ENCODE peak calls at places on chromosome 22, in five cellular contexts. One of them, this sample, is unnamed.

GRCh38 chr22:31233001-31233400 is 20.9 kb downstream of the LIMK2 start:
- DNase-seq in GM23338: no peak
- DNase-seq in GM23248: no peak
- DNase-seq in fibroblast of lung: no peak
- DNase-seq in DND-41: no peak
- DNase-seq in this sample: no peak

GRCh38 chr22:31947296-31947695 is 3.0 kb downstream of the YWHAH start:
- DNase-seq in GM23338: no peak
- DNase-seq in GM23248: no peak
- DNase-seq in fibroblast of lung: no peak
- DNase-seq in DND-41: peak
- DNase-seq in this sample: peak

GRCh38 chr22:32082331-32082730 is 39.3 kb downstream of the SLC5A1 start:
- DNase-seq in GM23338: no peak
- DNase-seq in GM23248: no peak
- DNase-seq in fibroblast of lung: no peak
- DNase-seq in DND-41: no peak
- DNase-seq in this sample: no peak

GRCh38 chr22:29319072-29319471 is 3.6 kb upstream of the RASL10A start:
- DNase-seq in GM23338: no peak
- DNase-seq in GM23248: no peak
- DNase-seq in fibroblast of lung: no peak
- DNase-seq in DND-41: no peak
- DNase-seq in this sample: no peak

GRCh38 chr22:36405671-36406070 is 17.9 kb upstream of the MYH9 start:
- DNase-seq in GM23338: no peak
- DNase-seq in GM23248: peak
- DNase-seq in fibroblast of lung: peak
- DNase-seq in DND-41: peak
- DNase-seq in this sample: peak

GRCh38 chr22:44383652-44384562 is 71.2 kb upstream of the SHISAL1 start:
- DNase-seq in GM23338: no peak
- DNase-seq in GM23248: no peak
- DNase-seq in fibroblast of lung: no peak
- DNase-seq in DND-41: no peak
- DNase-seq in this sample: no peak

GRCh38 chr22:41248314-41248713 is 7.6 kb upstream of the CHADL start:
- DNase-seq in GM23338: no peak
- DNase-seq in GM23248: no peak
- DNase-seq in fibroblast of lung: no peak
- DNase-seq in DND-41: no peak
- DNase-seq in this sample: no peak

GRCh38 chr22:42177891-42178336 is 47.3 kb upstream of the CYP2D6 start:
- DNase-seq in GM23338: no peak
- DNase-seq in GM23248: no peak
- DNase-seq in fibroblast of lung: no peak
- DNase-seq in DND-41: no peak
- DNase-seq in this sample: no peak

GRCh38 chr22:36277482-36278291 is 24.8 kb downstream of the APOL1 start:
- DNase-seq in GM23338: peak
- DNase-seq in GM23248: peak
- DNase-seq in fibroblast of lung: peak
- DNase-seq in DND-41: peak
- DNase-seq in this sample: peak

GRCh38 chr22:40426671-40427070 is 56.3 kb downstream of the SGSM3 start:
- DNase-seq in GM23338: no peak
- DNase-seq in GM23248: peak
- DNase-seq in fibroblast of lung: peak
- DNase-seq in DND-41: no peak
- DNase-seq in this sample: no peak

GRCh38 chr22:48397531-48398180 is 1430.0 kb downstream of the BRD1 start:
- DNase-seq in GM23338: no peak
- DNase-seq in GM23248: no peak
- DNase-seq in fibroblast of lung: no peak
- DNase-seq in DND-41: no peak
- DNase-seq in this sample: no peak

GRCh38 chr22:17109113-17109865 is 11.9 kb downstream of the TMEM121B start:
- DNase-seq in GM23338: no peak
- DNase-seq in GM23248: no peak
- DNase-seq in fibroblast of lung: no peak
- DNase-seq in DND-41: no peak
- DNase-seq in this sample: no peak

GRCh38 chr22:28002181-28002700 is 83.2 kb upstream of the PITPNB start:
- DNase-seq in GM23338: no peak
- DNase-seq in GM23248: peak
- DNase-seq in fibroblast of lung: no peak
- DNase-seq in DND-41: no peak
- DNase-seq in this sample: no peak

GRCh38 chr22:38866399-38867123 is 5.5 kb downstream of the CBX6 start:
- DNase-seq in GM23338: peak
- DNase-seq in GM23248: no peak
- DNase-seq in fibroblast of lung: no peak
- DNase-seq in DND-41: no peak
- DNase-seq in this sample: no peak

GRCh38 chr22:45341503-45341902 is 31.8 kb downstream of the FAM118A start:
- DNase-seq in GM23338: no peak
- DNase-seq in GM23248: no peak
- DNase-seq in fibroblast of lung: no peak
- DNase-seq in DND-41: peak
- DNase-seq in this sample: no peak

GRCh38 chr22:44445307-44445680 is 52.7 kb downstream of the RTL6 start:
- DNase-seq in GM23338: no peak
- DNase-seq in GM23248: no peak
- DNase-seq in fibroblast of lung: no peak
- DNase-seq in DND-41: no peak
- DNase-seq in this sample: no peak

GRCh38 chr22:41478891-41479521 is 10.1 kb downstream of the ACO2 start:
- DNase-seq in GM23338: no peak
- DNase-seq in GM23248: peak
- DNase-seq in fibroblast of lung: peak
- DNase-seq in DND-41: no peak
- DNase-seq in this sample: no peak

GRCh38 chr22:28800308-28801041 is at the start of gene XBP1:
- DNase-seq in GM23338: peak
- DNase-seq in GM23248: peak
- DNase-seq in fibroblast of lung: peak
- DNase-seq in DND-41: peak
- DNase-seq in this sample: peak

GRCh38 chr22:39367040-39367439 is 17.2 kb downstream of the SYNGR1 start:
- DNase-seq in GM23338: no peak
- DNase-seq in GM23248: no peak
- DNase-seq in fibroblast of lung: no peak
- DNase-seq in DND-41: no peak
- DNase-seq in this sample: no peak

GRCh38 chr22:42288791-42289190 is 18.3 kb upstream of the TCF20 start:
- DNase-seq in GM23338: no peak
- DNase-seq in GM23248: no peak
- DNase-seq in fibroblast of lung: no peak
- DNase-seq in DND-41: no peak
- DNase-seq in this sample: no peak

GRCh38 chr22:36506637-36507517 is at the start of gene FOXRED2:
- DNase-seq in GM23338: peak
- DNase-seq in GM23248: peak
- DNase-seq in fibroblast of lung: peak
- DNase-seq in DND-41: peak
- DNase-seq in this sample: peak

GRCh38 chr22:36741204-36741793 is 34.6 kb downstream of the IFT27 start:
- DNase-seq in GM23338: peak
- DNase-seq in GM23248: peak
- DNase-seq in fibroblast of lung: peak
- DNase-seq in DND-41: peak
- DNase-seq in this sample: peak

GRCh38 chr22:42066133-42066761 is 4.4 kb downstream of the NAGA start:
- DNase-seq in GM23338: no peak
- DNase-seq in GM23248: no peak
- DNase-seq in fibroblast of lung: no peak
- DNase-seq in DND-41: no peak
- DNase-seq in this sample: no peak

GRCh38 chr22:46618667-46619066 is 1.5 kb upstream of the GRAMD4 start:
- DNase-seq in GM23338: no peak
- DNase-seq in GM23248: no peak
- DNase-seq in fibroblast of lung: no peak
- DNase-seq in DND-41: no peak
- DNase-seq in this sample: no peak

GRCh38 chr22:46620588-46621242 is 529 bp downstream of the GRAMD4 start:
- DNase-seq in GM23338: peak
- DNase-seq in GM23248: no peak
- DNase-seq in fibroblast of lung: no peak
- DNase-seq in DND-41: no peak
- DNase-seq in this sample: no peak

GRCh38 chr22:46618104-46618647 is 2.0 kb upstream of the GRAMD4 start:
- DNase-seq in GM23338: no peak
- DNase-seq in GM23248: no peak
- DNase-seq in fibroblast of lung: no peak
- DNase-seq in DND-41: peak
- DNase-seq in this sample: no peak

GRCh38 chr22:46619240-46619829 is 851 bp upstream of the GRAMD4 start:
- DNase-seq in GM23338: no peak
- DNase-seq in GM23248: no peak
- DNase-seq in fibroblast of lung: no peak
- DNase-seq in DND-41: peak
- DNase-seq in this sample: no peak

DNA sequence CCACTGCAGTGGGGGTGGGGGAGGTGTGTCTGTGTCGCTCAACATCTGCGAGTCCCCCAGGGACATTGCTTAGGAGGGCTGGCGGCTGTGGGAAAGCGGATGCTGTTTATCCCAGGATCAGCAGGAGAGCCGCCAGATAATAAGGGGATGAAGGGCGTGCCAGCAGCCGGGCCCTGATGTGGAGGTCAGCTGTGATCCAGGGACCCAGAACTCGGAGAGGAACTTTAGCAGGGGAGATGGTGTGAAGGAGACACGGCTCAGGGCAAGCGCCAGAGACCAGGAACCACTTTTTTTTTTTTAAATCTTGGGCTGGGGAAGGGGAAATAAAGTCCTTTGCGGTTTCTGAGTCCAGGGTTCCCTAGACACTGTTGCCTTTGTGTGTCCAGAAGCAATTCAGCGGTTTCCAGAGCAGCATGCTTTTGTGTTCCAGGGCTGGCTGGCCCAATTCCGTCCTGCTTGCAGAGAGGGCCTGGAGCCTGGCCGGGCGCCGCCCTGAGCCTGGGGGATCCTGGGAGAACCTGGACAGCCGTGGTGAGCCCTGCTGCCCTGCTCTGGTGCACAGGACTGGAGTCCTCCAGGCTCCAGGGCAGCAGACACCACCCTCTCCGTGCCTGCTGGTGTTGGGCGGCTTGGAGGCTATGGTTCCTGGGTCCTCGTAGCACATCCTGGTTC is at the start of gene GRAMD4:
- DNase-seq in GM23338: no peak
- DNase-seq in GM23248: peak
- DNase-seq in fibroblast of lung: no peak
- DNase-seq in DND-41: peak
- DNase-seq in this sample: no peak
- TF ChIP-seq EZH2 in GM23338: no peak
- TF ChIP-seq EZH2 in GM23248: no peak
- TF ChIP-seq EZH2 in fibroblast of lung: no peak
- TF ChIP-seq EZH2 in DND-41: no peak
- TF ChIP-seq EZH2 in this sample: no peak

GRCh38 chr22:22390989-22391388 is 117.6 kb downstream of the ZNF280B start:
- DNase-seq in GM23338: no peak
- DNase-seq in GM23248: no peak
- DNase-seq in fibroblast of lung: no peak
- DNase-seq in DND-41: no peak
- DNase-seq in this sample: no peak

GRCh38 chr22:22394589-22394988 is 114.0 kb downstream of the ZNF280B start:
- DNase-seq in GM23338: no peak
- DNase-seq in GM23248: no peak
- DNase-seq in fibroblast of lung: no peak
- DNase-seq in DND-41: peak
- DNase-seq in this sample: peak

GRCh38 chr22:22391543-22391942 is 117.0 kb downstream of the ZNF280B start:
- DNase-seq in GM23338: no peak
- DNase-seq in GM23248: no peak
- DNase-seq in fibroblast of lung: no peak
- DNase-seq in DND-41: no peak
- DNase-seq in this sample: no peak

GRCh38 chr22:22395230-22395629 is 113.3 kb downstream of the ZNF280B start:
- DNase-seq in GM23338: no peak
- DNase-seq in GM23248: no peak
- DNase-seq in fibroblast of lung: no peak
- DNase-seq in DND-41: peak
- DNase-seq in this sample: no peak

GRCh38 chr22:22392131-22392530 is 116.4 kb downstream of the ZNF280B start:
- DNase-seq in GM23338: no peak
- DNase-seq in GM23248: no peak
- DNase-seq in fibroblast of lung: no peak
- DNase-seq in DND-41: no peak
- DNase-seq in this sample: no peak
- TF ChIP-seq EZH2 in GM23338: no peak
- TF ChIP-seq EZH2 in GM23248: no peak
- TF ChIP-seq EZH2 in fibroblast of lung: no peak
- TF ChIP-seq EZH2 in DND-41: no peak
- TF ChIP-seq EZH2 in this sample: no peak

GRCh38 chr22:19430890-19431541 is 517 bp downstream of the HIRA start:
- DNase-seq in GM23338: peak
- DNase-seq in GM23248: peak
- DNase-seq in fibroblast of lung: peak
- DNase-seq in DND-41: no peak
- DNase-seq in this sample: peak

GRCh38 chr22:19438286-19438685 is 5.9 kb downstream of the MRPL40 start:
- DNase-seq in GM23338: no peak
- DNase-seq in GM23248: no peak
- DNase-seq in fibroblast of lung: no peak
- DNase-seq in DND-41: no peak
- DNase-seq in this sample: no peak

GRCh38 chr22:19431641-19432091 is at the start of gene HIRA:
- DNase-seq in GM23338: peak
- DNase-seq in GM23248: peak
- DNase-seq in fibroblast of lung: peak
- DNase-seq in DND-41: peak
- DNase-seq in this sample: peak

GRCh38 chr22:19432092-19432844 is at the start of gene MRPL40:
- DNase-seq in GM23338: peak
- DNase-seq in GM23248: peak
- DNase-seq in fibroblast of lung: peak
- DNase-seq in DND-41: peak
- DNase-seq in this sample: peak

GRCh38 chr22:19434829-19435580 is 2.7 kb downstream of the MRPL40 start:
- DNase-seq in GM23338: no peak
- DNase-seq in GM23248: no peak
- DNase-seq in fibroblast of lung: no peak
- DNase-seq in DND-41: no peak
- DNase-seq in this sample: no peak
- TF ChIP-seq EZH2 in GM23338: no peak
- TF ChIP-seq EZH2 in GM23248: no peak
- TF ChIP-seq EZH2 in fibroblast of lung: no peak
- TF ChIP-seq EZH2 in DND-41: no peak
- TF ChIP-seq EZH2 in this sample: no peak

GRCh38 chr22:49847751-49848689 is 5.6 kb upstream of the ZBED4 start:
- DNase-seq in GM23338: peak
- DNase-seq in GM23248: peak
- DNase-seq in fibroblast of lung: no peak
- DNase-seq in DND-41: no peak
- DNase-seq in this sample: no peak
- TF ChIP-seq EZH2 in GM23338: peak
- TF ChIP-seq EZH2 in GM23248: peak
- TF ChIP-seq EZH2 in fibroblast of lung: peak
- TF ChIP-seq EZH2 in DND-41: no peak
- TF ChIP-seq EZH2 in this sample: no peak

GRCh38 chr22:23884133-23884532 is 10.1 kb upstream of the MIF start:
- DNase-seq in GM23338: no peak
- DNase-seq in GM23248: no peak
- DNase-seq in fibroblast of lung: no peak
- DNase-seq in DND-41: no peak
- DNase-seq in this sample: no peak
- TF ChIP-seq EZH2 in GM23338: no peak
- TF ChIP-seq EZH2 in GM23248: no peak
- TF ChIP-seq EZH2 in fibroblast of lung: no peak
- TF ChIP-seq EZH2 in DND-41: no peak
- TF ChIP-seq EZH2 in this sample: no peak

This sample was measured in MM.1S.